ENCODE peak calls at places on chromosome 7, in six cellular contexts. O, J, V, M, G and A are unnamed samples.

GRCh38 chr7:78983483-78983882 is 470.0 kb downstream of the MAGI2 start:
- DNase-seq in O (no peak), J (no peak), V (no peak), M (no peak), G (no peak), A (no peak)

GRCh38 chr7:55521543-55522267 is 50.6 kb downstream of the VOPP1 start:
- DNase-seq in O (no peak), J (no peak), V (no peak), M (no peak), G (no peak), A (peak)

GRCh38 chr7:35185908-35186731 is 67.8 kb downstream of the TBX20 start:
- DNase-seq in O (no peak), J (no peak), V (peak), M (no peak), G (no peak), A (peak)

GRCh38 chr7:80781561-80781979 is 137.3 kb downstream of the SEMA3C start:
- DNase-seq in O (no peak), J (no peak), V (no peak), M (no peak), G (no peak), A (peak)

GRCh38 chr7:32158076-32158475 is 87.9 kb upstream of the PDE1C start:
- DNase-seq in O (no peak), J (no peak), V (no peak), M (no peak), G (no peak), A (no peak)

GRCh38 chr7:155769701-155770100 is 42.6 kb downstream of the SHH start:
- DNase-seq in O (no peak), J (no peak), V (no peak), M (no peak), G (no peak), A (no peak)

GRCh38 chr7:149228831-149229471 is 10.5 kb upstream of the ZNF212 start:
- DNase-seq in O (no peak), J (no peak), V (no peak), M (no peak), G (no peak), A (no peak)

GRCh38 chr7:841943-842342 is 9.7 kb downstream of the SUN1 start:
- DNase-seq in O (no peak), J (no peak), V (no peak), M (no peak), G (no peak), A (no peak)

GRCh38 chr7:128755816-128756476 is 16.8 kb downstream of the CALU start:
- DNase-seq in O (no peak), J (no peak), V (peak), M (no peak), G (no peak), A (peak)

GRCh38 chr7:5387711-5388245 is 35.9 kb downstream of the TNRC18 start:
- DNase-seq in O (no peak), J (no peak), V (no peak), M (no peak), G (no peak), A (no peak)

GRCh38 chr7:45890902-45891461 is 2.7 kb downstream of the IGFBP1 start:
- DNase-seq in O (no peak), J (no peak), V (peak), M (peak), G (peak), A (peak)

GRCh38 chr7:138459300-138460175 is 521 bp upstream of the TRIM24 start:
- DNase-seq in O (peak), J (peak), V (no peak), M (peak), G (peak), A (no peak)

GRCh38 chr7:69677905-69678793 is 79.9 kb downstream of the AUTS2 start:
- DNase-seq in O (no peak), J (no peak), V (no peak), M (no peak), G (no peak), A (no peak)

GRCh38 chr7:20895563-20895962 is 108.9 kb upstream of the SP8 start:
- DNase-seq in O (no peak), J (no peak), V (no peak), M (no peak), G (no peak), A (no peak)

GRCh38 chr7:2273866-2274265 is 31.8 kb downstream of the NUDT1 start:
- DNase-seq in O (no peak), J (no peak), V (no peak), M (no peak), G (no peak), A (no peak)

GRCh38 chr7:129433823-129434171 is 435 bp upstream of the STRIP2 start:
- DNase-seq in O (peak), J (no peak), V (peak), M (peak), G (no peak), A (no peak)

GRCh38 chr7:149735779-149736477 is 37.5 kb downstream of the ZNF467 start:
- DNase-seq in O (no peak), J (no peak), V (peak), M (no peak), G (no peak), A (no peak)

GRCh38 chr7:114973147-114973546 is 51.3 kb downstream of the MDFIC start:
- DNase-seq in O (no peak), J (no peak), V (no peak), M (no peak), G (no peak), A (peak)

GRCh38 chr7:115274-115911 is 77.0 kb upstream of the FAM20C start:
- DNase-seq in O (no peak), J (no peak), V (no peak), M (no peak), G (no peak), A (peak)

GRCh38 chr7:67364441-67365017 is 367.9 kb downstream of the TYW1 start:
- DNase-seq in O (no peak), J (no peak), V (no peak), M (no peak), G (no peak), A (no peak)

GRCh38 chr7:108156897-108157605 is 26.9 kb upstream of the LAMB4 start:
- DNase-seq in O (no peak), J (no peak), V (no peak), M (no peak), G (no peak), A (peak)

GRCh38 chr7:79497728-79498127 is 44.3 kb upstream of the MAGI2 start:
- DNase-seq in O (no peak), J (no peak), V (no peak), M (no peak), G (no peak), A (no peak)

GRCh38 chr7:97079300-97079699 is 38.2 kb upstream of the SDHAF3 start:
- DNase-seq in O (no peak), J (no peak), V (no peak), M (no peak), G (no peak), A (no peak)

GRCh38 chr7:121366852-121367431 is 29.2 kb downstream of the FAM3C start:
- DNase-seq in O (peak), J (no peak), V (peak), M (peak), G (peak), A (peak)

GRCh38 chr7:107501593-107501992 is 31.7 kb downstream of the GPR22 start:
- DNase-seq in O (peak), J (no peak), V (peak), M (peak), G (peak), A (peak)

GRCh38 chr7:111855161-111855841 is 293.0 kb upstream of the IMMP2L start:
- DNase-seq in O (peak), J (peak), V (peak), M (peak), G (no peak), A (peak)

GRCh38 chr7:117270371-117270770 is 52.5 kb downstream of the WNT2 start:
- DNase-seq in O (no peak), J (no peak), V (no peak), M (no peak), G (no peak), A (peak)

GRCh38 chr7:108382932-108383331 is 73.3 kb downstream of the NRCAM start:
- DNase-seq in O (no peak), J (no peak), V (no peak), M (no peak), G (no peak), A (no peak)

GRCh38 chr7:1312098-1313070 is 79.7 kb downstream of the UNCX start:
- DNase-seq in O (no peak), J (no peak), V (no peak), M (no peak), G (no peak), A (no peak)

GRCh38 chr7:70177166-70177565 is 578.9 kb downstream of the AUTS2 start:
- DNase-seq in O (no peak), J (no peak), V (no peak), M (no peak), G (no peak), A (no peak)

GRCh38 chr7:55178292-55178862 is 159.6 kb downstream of the EGFR start:
- DNase-seq in O (no peak), J (no peak), V (no peak), M (no peak), G (no peak), A (no peak)

GRCh38 chr7:141323826-141324225 is 227.4 kb upstream of the AGK start:
- DNase-seq in O (no peak), J (no peak), V (no peak), M (no peak), G (no peak), A (no peak)

GRCh38 chr7:2405601-2406345 is 2.4 kb downstream of the CHST12 start:
- DNase-seq in O (no peak), J (peak), V (no peak), M (no peak), G (no peak), A (no peak)

GRCh38 chr7:158576050-158576762 is 11.4 kb downstream of the PTPRN2 start:
- DNase-seq in O (no peak), J (no peak), V (no peak), M (no peak), G (no peak), A (no peak)

DNA sequence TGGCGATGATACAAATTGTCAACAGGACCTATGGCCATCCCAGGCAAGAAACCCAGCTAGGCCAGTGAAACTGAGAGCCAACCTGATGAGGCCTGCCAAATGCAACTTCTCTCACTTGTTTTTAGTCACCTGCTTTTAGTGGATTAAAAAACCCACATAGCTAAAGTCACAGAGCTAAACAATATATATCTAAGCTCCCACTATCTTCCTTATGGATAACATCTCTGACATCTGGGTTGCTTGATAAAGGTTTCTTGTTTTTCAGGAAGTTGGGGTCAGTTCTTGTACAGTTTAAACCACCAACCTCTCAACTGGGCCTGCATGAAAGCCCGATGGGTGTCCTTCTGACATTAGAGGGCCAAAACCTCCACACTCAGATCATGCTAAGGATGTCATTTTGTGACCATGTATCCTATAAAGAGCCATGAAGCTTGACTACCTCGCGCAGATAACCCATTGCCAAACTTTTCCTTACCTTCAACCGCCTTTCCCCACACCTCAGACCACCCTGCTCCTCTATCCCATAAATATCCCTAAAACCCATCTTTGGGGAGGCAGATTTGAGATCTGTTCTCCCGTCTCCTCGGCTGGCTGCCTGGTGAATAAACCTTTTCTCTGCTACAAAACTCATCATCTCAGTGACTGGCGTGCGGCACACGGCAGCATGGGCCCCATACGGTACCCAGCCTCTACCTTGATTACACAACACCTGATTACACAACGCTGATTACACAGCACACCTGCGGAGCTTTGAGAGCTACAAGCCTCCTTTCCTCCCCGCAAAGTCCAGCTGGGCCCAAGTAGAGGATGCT is 797 bp upstream of the STMP1 start:
- DNase-seq in O (no peak), J (no peak), V (no peak), M (peak), G (peak), A (no peak)
- TF ChIP-seq SMC3 in O (no peak), J (no peak), V (no peak), M (no peak), G (no peak), A (no peak)

GRCh38 chr7:127047521-127047920 is 205.2 kb downstream of the GRM8 start:
- DNase-seq in O (no peak), J (no peak), V (no peak), M (no peak), G (no peak), A (no peak)
- TF ChIP-seq SMC3 in O (no peak), J (no peak), V (no peak), M (no peak), G (no peak), A (no peak)

GRCh38 chr7:151168022-151168786 is 710 bp upstream of the GBX1 start:
- DNase-seq in O (peak), J (no peak), V (peak), M (no peak), G (peak), A (no peak)

GRCh38 chr7:151166629-151167196 is 781 bp downstream of the GBX1 start:
- DNase-seq in O (no peak), J (no peak), V (no peak), M (no peak), G (no peak), A (no peak)

GRCh38 chr7:151172273-151173141 is 5.0 kb upstream of the GBX1 start:
- DNase-seq in O (peak), J (no peak), V (peak), M (peak), G (peak), A (peak)

GRCh38 chr7:151168787-151169162 is 1.3 kb upstream of the GBX1 start:
- DNase-seq in O (no peak), J (no peak), V (no peak), M (no peak), G (no peak), A (no peak)

DNA sequence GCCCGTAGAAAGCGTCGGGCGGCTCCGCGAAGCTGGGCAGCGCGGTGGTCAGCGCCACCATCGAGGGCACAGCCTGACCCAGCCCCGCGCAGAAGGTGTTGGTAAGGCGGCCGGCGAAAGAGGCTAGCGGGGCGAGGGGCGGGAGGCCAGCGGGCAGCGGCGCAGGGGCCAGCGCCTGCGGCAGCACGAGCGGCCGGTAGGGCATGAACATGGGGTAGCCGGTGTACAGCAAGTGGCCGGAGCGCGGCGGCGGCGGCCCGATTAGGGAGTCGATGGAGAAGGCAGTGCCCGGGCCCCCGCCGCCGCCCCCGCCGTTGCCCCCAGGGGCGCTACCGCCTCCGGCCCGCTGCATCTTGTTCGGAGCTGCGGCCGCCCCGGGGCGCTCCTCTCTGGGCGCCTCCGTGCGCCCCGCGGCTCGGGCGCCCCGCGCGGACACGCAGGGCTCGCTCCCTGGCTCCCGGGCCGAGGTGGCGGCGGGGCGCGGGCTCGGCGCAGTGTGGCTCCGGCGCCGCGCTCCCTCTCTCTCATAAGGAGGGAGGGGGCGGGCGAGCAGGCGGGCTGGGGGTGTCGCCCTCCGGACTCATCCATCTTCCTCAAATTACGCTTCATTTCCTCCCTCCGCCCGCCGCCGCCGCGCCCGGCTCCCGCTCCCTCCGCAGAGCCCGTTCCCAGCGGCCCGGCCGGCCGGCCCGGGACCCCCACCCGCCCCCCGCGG is at the start of gene GBX1:
- DNase-seq in O (peak), J (no peak), V (peak), M (no peak), G (peak), A (no peak)
- TF ChIP-seq SMC3 in O (no peak), J (no peak), V (no peak), M (no peak), G (no peak), A (no peak)

GRCh38 chr7:84509522-84509921 is 314.9 kb upstream of the SEMA3A start:
- DNase-seq in O (no peak), J (no peak), V (no peak), M (no peak), G (no peak), A (peak)
- TF ChIP-seq SMC3 in O (no peak), J (no peak), V (no peak), M (no peak), G (no peak), A (no peak)

GRCh38 chr7:151727579-151728285 is 149.2 kb downstream of the PRKAG2 start:
- DNase-seq in O (peak), J (no peak), V (peak), M (no peak), G (peak), A (peak)
- TF ChIP-seq SMC3 in O (peak), J (no peak), V (peak), M (no peak), G (no peak), A (no peak)

GRCh38 chr7:12757443-12757842 is 70.0 kb downstream of the ARL4A start:
- DNase-seq in O (no peak), J (no peak), V (no peak), M (no peak), G (no peak), A (peak)
- TF ChIP-seq SMC3 in O (no peak), J (no peak), V (no peak), M (no peak), G (no peak), A (no peak)

DNA sequence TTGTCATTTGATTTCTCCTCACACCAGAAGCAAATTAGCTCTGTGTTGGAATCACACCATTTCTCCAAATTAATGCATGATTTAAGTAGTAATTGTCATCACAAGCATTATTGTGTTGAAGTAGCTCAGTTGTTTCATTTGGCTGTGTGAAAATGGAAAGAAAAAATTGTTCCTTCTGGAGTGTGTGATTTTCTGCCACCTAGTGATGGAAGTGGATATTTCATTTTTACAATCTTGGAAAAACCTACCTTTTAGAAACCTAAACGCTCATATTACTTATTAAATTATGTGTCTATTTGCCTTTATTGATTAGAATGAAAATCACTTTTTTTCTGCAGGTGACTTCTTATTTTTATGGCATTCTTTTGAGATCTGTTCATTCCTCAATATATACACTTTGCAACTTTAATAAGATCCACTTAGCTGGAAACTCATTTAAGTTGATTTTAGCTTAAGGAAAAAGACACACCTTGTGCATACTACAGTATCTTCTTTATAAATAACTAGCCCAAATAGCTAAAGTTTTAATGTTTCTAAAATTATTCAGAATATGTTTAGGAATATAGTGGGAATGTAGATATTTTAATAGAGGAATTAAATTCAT is 50.0 kb downstream of the SRI start:
- DNase-seq in O (peak), J (no peak), V (peak), M (peak), G (no peak), A (peak)
- TF ChIP-seq SMC3 in O (peak), J (peak), V (peak), M (peak), G (no peak), A (no peak)

GRCh38 chr7:124690840-124691239 is 74.8 kb downstream of the GPR37 start:
- DNase-seq in O (no peak), J (no peak), V (no peak), M (no peak), G (no peak), A (no peak)

GRCh38 chr7:124686543-124687161 is 78.9 kb downstream of the GPR37 start:
- DNase-seq in O (no peak), J (no peak), V (no peak), M (no peak), G (no peak), A (no peak)

GRCh38 chr7:124692420-124692819 is 73.2 kb downstream of the GPR37 start:
- DNase-seq in O (no peak), J (no peak), V (no peak), M (no peak), G (no peak), A (peak)

DNA sequence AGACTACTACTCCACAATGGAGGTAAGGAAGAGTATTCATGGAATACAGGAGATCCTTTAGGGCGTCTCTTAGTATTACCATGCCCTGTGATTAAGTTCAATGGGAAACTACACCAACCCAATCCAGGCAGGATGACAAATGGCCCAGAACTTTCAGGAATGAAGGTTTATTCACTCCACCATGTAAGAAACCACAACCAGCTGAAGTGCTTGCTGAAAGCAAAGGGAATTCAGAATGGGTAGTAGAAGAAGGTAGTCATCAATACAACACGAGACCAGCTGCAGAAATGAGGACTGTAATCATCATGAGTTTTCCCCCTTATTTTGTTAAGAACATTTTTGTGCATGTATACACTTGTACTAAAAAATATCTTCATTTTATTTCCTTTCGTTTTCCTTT is 76.6 kb downstream of the GPR37 start:
- DNase-seq in O (no peak), J (no peak), V (no peak), M (no peak), G (no peak), A (peak)
- TF ChIP-seq SMC3 in O (no peak), J (no peak), V (no peak), M (no peak), G (no peak), A (no peak)